ENCODE peak calls at places on chromosome 17, in four cellular contexts. One of them, this sample, is unnamed.

GRCh38 chr17:77501101-77501566 is 360.4 kb downstream of the SEC14L1 start:
- DNase-seq in mesenchymal stem cell: no peak
- DNase-seq in H9: no peak
- DNase-seq in IMR-90: no peak
- DNase-seq in this sample: no peak

GRCh38 chr17:63193827-63194226 is 227.8 kb downstream of the TANC2 start:
- DNase-seq in mesenchymal stem cell: no peak
- DNase-seq in H9: no peak
- DNase-seq in IMR-90: no peak
- DNase-seq in this sample: no peak

GRCh38 chr17:82876602-82877391 is 37.0 kb upstream of the ZNF750 start:
- DNase-seq in mesenchymal stem cell: peak; percentile 84
- DNase-seq in H9: peak; percentile 69
- DNase-seq in IMR-90: peak; percentile 78
- DNase-seq in this sample: peak; percentile 57

GRCh38 chr17:6793748-6794493 is 17.9 kb downstream of the FBXO39 start:
- DNase-seq in mesenchymal stem cell: no peak
- DNase-seq in H9: no peak
- DNase-seq in IMR-90: no peak
- DNase-seq in this sample: no peak

GRCh38 chr17:13835151-13835550 is 233.4 kb upstream of the HS3ST3A1 start:
- DNase-seq in mesenchymal stem cell: no peak
- DNase-seq in H9: no peak
- DNase-seq in IMR-90: no peak
- DNase-seq in this sample: no peak

GRCh38 chr17:29567362-29568330 is 809 bp upstream of the ABHD15 start:
- DNase-seq in mesenchymal stem cell: peak; percentile 79
- DNase-seq in H9: peak; percentile 83
- DNase-seq in IMR-90: peak; percentile 25
- DNase-seq in this sample: peak; percentile 72

GRCh38 chr17:61118871-61119270 is 280.8 kb upstream of the TBX2 start:
- DNase-seq in mesenchymal stem cell: no peak
- DNase-seq in H9: no peak
- DNase-seq in IMR-90: no peak
- DNase-seq in this sample: peak; percentile 35

GRCh38 chr17:8124350-8125195 is 667 bp upstream of the HES7 start:
- DNase-seq in mesenchymal stem cell: peak; percentile 52
- DNase-seq in H9: no peak
- DNase-seq in IMR-90: peak; percentile 36
- DNase-seq in this sample: peak; percentile 45

GRCh38 chr17:76461765-76462555 is 5.4 kb upstream of the AANAT start:
- DNase-seq in mesenchymal stem cell: peak; percentile 27
- DNase-seq in H9: no peak
- DNase-seq in IMR-90: no peak
- DNase-seq in this sample: no peak

GRCh38 chr17:28480278-28480677 is 6.8 kb downstream of the SLC13A2 start:
- DNase-seq in mesenchymal stem cell: no peak
- DNase-seq in H9: no peak
- DNase-seq in IMR-90: no peak
- DNase-seq in this sample: no peak

GRCh38 chr17:48123111-48123510 is 15.5 kb downstream of the SNX11 start:
- DNase-seq in mesenchymal stem cell: no peak
- DNase-seq in H9: no peak
- DNase-seq in IMR-90: no peak
- DNase-seq in this sample: peak; percentile 37

GRCh38 chr17:16091773-16092172 is 92.1 kb downstream of the TTC19 start:
- DNase-seq in mesenchymal stem cell: no peak
- DNase-seq in H9: no peak
- DNase-seq in IMR-90: no peak
- DNase-seq in this sample: peak; percentile 63

DNA sequence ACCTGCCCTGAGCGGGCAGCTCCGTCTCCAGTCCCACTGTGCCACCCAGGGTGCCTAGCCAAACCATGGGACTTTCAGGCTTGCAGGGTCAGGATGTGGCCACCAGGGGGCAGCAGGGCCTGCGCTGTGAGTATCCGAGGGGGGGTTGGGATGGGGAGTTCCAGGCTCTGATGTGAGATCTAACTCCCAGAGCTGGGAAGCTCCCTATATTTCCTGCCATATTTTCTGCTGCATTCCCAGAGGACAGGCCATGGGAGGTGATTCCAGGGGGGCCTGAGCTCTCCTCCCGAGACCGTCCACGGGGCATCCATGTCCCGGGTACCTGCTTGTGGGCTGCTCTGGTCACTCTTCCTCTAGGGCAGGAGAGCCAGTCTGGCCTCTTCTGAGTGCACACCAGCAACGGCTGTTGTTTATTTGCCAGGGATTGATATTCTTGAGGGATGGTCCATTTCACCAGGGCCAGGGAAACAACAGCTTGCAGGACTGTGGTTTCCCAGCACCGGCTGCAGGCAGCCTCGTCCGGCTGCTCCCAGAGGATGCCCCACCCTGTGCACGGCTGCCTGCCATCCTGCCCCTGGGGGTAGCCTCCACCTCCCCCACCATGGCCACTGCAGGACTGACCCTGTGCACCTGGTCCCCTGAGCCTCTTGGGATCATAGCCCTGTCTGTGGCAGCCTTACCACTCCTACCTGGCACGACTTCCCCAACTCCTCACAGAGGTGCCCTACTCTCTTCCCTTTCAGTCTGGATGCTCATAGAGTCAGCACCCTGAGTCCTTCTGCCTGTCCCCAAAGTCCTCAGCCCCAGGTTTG is 1.2 kb downstream of the GPR142 start:
- DNase-seq in mesenchymal stem cell: peak; percentile 50
- DNase-seq in H9: peak; percentile 85
- DNase-seq in IMR-90: peak; percentile 35
- DNase-seq in this sample: peak; percentile 66
- H2BK15ac ChIP-seq in mesenchymal stem cell: no peak overlapping the region
- H2BK15ac ChIP-seq in H9: no peak overlapping the region
- H2BK15ac ChIP-seq in IMR-90: no peak overlapping the region
- H2BK15ac ChIP-seq in this sample: no peak overlapping the region

DNA sequence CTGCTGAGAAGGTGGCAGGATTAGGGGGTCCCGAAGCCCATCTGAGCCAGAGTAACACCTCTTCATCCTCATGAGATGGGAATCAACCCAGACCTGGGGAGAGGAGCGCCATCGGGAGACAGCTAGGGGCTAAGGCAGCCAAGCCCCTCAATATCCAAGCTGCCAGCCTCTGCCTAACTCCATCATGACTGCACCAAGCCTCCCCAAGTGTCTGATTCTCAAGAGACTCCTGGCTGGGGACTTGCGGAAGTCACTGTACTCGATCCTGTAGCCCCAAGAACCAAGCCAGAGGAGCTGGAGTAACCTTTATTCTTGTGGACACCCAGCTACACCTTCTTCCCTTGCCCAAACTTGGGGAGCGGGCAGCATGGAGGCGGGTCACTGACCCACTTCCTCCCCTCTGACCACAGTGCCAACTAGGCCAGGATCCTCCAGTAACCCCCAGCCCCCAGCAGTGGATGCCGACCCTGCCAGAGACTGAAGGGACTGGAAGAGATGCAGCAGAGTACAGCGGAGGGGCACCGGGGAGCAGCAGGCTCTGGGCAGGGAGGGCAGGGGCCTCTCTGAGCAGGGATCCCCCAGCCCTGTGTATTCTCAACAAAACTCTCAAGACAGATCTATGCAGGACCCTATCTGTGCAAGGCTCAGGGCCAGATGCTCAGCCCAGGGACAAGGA is 13.3 kb downstream of the HDAC5 start:
- DNase-seq in mesenchymal stem cell: no peak
- DNase-seq in H9: no peak
- DNase-seq in IMR-90: no peak
- DNase-seq in this sample: no peak
- H3K4me2 ChIP-seq in mesenchymal stem cell: peak overlapping the region; percentile 12
- H3K4me2 ChIP-seq in H9: peak overlapping the region; percentile 28
- H3K4me2 ChIP-seq in IMR-90: peak overlapping the region; percentile 78
- H3K4me2 ChIP-seq in this sample: no peak overlapping the region

GRCh38 chr17:17779015-17779611 is 57.7 kb downstream of the SREBF1 start:
- DNase-seq in mesenchymal stem cell: peak; percentile 62
- DNase-seq in H9: no peak
- DNase-seq in IMR-90: no peak
- DNase-seq in this sample: no peak
- H2BK120ac ChIP-seq in mesenchymal stem cell: no peak overlapping the region
- H2BK120ac ChIP-seq in H9: no peak overlapping the region
- H2BK120ac ChIP-seq in IMR-90: no peak overlapping the region
- H2BK120ac ChIP-seq in this sample: no peak overlapping the region

DNA sequence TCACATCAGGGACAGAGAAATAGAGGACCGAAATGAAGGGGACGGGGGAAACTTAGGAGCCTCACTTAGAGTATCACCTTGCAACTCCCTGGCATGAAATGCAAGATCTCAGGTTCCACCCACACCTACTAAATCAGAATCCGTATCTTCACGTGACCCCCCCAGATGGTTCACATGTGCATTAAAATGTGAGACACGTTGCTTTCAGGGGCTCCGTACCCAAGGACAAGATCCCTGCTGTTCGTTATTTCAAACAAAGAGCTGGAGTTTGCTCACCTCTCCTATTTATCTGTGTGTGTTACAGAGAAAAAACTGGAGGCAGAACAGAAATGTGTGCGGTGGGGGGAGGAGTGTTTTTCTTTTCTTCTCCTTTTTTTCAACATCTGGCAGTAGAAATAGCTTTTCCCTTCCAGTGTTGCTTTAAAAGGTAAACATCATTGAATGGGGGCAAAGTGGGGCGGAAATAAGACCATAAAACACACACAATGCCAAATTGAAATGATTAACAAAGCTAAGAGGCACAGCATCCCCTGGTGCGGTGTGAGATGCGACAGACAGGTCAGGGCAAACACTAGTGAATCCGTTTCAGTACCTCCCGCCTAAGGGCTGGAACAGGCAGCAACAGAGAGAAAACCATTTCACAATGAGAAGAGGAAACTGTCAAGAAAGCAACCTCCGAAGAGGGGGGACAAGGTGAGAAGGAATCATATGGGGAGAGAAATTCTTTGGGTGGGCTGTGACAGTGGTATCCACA is 145.5 kb downstream of the SOX9 start:
- DNase-seq in mesenchymal stem cell: no peak
- DNase-seq in H9: no peak
- DNase-seq in IMR-90: no peak
- DNase-seq in this sample: no peak
- H2BK15ac ChIP-seq in mesenchymal stem cell: no peak overlapping the region
- H2BK15ac ChIP-seq in H9: no peak overlapping the region
- H2BK15ac ChIP-seq in IMR-90: no peak overlapping the region
- H2BK15ac ChIP-seq in this sample: no peak overlapping the region

GRCh38 chr17:50381260-50381815 is 8.3 kb downstream of the EME1 start:
- DNase-seq in mesenchymal stem cell: no peak
- DNase-seq in H9: no peak
- DNase-seq in IMR-90: no peak
- DNase-seq in this sample: no peak

GRCh38 chr17:50380369-50381259 is 7.6 kb downstream of the EME1 start:
- DNase-seq in mesenchymal stem cell: no peak
- DNase-seq in H9: no peak
- DNase-seq in IMR-90: no peak
- DNase-seq in this sample: peak; percentile 20

GRCh38 chr17:50382931-50383330 is 9.9 kb downstream of the EME1 start:
- DNase-seq in mesenchymal stem cell: no peak
- DNase-seq in H9: no peak
- DNase-seq in IMR-90: no peak
- DNase-seq in this sample: no peak

GRCh38 chr17:50379733-50380132 is 6.7 kb downstream of the EME1 start:
- DNase-seq in mesenchymal stem cell: no peak
- DNase-seq in H9: no peak
- DNase-seq in IMR-90: no peak
- DNase-seq in this sample: no peak

DNA sequence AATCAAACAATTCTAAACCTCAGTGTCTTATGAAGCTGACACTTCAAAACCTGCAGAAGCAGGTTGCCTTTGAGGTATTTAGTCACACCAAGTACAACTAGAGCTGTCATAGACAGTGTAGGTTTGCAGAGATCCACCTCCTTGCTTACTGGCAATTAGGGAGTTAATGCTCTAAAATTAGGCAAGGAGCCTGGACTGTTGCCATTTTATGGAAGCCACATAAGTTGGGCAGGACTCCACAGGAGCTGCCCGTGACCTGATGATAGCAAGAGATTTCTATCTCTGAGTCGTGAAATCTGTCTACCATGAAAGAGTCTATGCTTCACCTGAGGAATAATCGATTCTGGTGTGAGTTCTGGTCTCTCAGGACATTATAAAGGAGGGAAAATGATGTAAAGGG is 8.9 kb downstream of the EME1 start:
- DNase-seq in mesenchymal stem cell: no peak
- DNase-seq in H9: no peak
- DNase-seq in IMR-90: no peak
- DNase-seq in this sample: no peak
- H3K4me2 ChIP-seq in mesenchymal stem cell: no peak overlapping the region
- H3K4me2 ChIP-seq in H9: no peak overlapping the region
- H3K4me2 ChIP-seq in IMR-90: no peak overlapping the region
- H3K4me2 ChIP-seq in this sample: no peak overlapping the region

GRCh38 chr17:34961093-34961911 is at the start of the genes CCT6B and ZNF830:
- DNase-seq in mesenchymal stem cell: peak; percentile 97
- DNase-seq in H9: peak; percentile 95
- DNase-seq in IMR-90: peak; percentile 95
- DNase-seq in this sample: peak; percentile 98
- H2BK120ac ChIP-seq in mesenchymal stem cell: no peak within 1 kb of the TSS
- H2BK120ac ChIP-seq in H9: peak within 1 kb of the TSS; percentile 52
- H2BK120ac ChIP-seq in IMR-90: peak within 1 kb of the TSS; percentile 53
- H2BK120ac ChIP-seq in this sample: no peak within 1 kb of the TSS

GRCh38 chr17:81480140-81480917 is 32.3 kb downstream of the ACTG1 start:
- DNase-seq in mesenchymal stem cell: peak; percentile 62
- DNase-seq in H9: no peak
- DNase-seq in IMR-90: peak; percentile 76
- DNase-seq in this sample: no peak

GRCh38 chr17:81483085-81483861 is 29.3 kb downstream of the ACTG1 start:
- DNase-seq in mesenchymal stem cell: peak; percentile 56
- DNase-seq in H9: peak; percentile 69
- DNase-seq in IMR-90: no peak
- DNase-seq in this sample: no peak

GRCh38 chr17:81482673-81483072 is 29.9 kb downstream of the ACTG1 start:
- DNase-seq in mesenchymal stem cell: no peak
- DNase-seq in H9: no peak
- DNase-seq in IMR-90: no peak
- DNase-seq in this sample: no peak

GRCh38 chr17:81481011-81481799 is 31.4 kb downstream of the ACTG1 start:
- DNase-seq in mesenchymal stem cell: no peak
- DNase-seq in H9: peak; percentile 76
- DNase-seq in IMR-90: peak; percentile 46
- DNase-seq in this sample: peak; percentile 58

GRCh38 chr17:81481815-81482505 is 30.6 kb downstream of the ACTG1 start:
- DNase-seq in mesenchymal stem cell: no peak
- DNase-seq in H9: no peak
- DNase-seq in IMR-90: no peak
- DNase-seq in this sample: no peak
- H2BK15ac ChIP-seq in mesenchymal stem cell: peak overlapping the region; percentile 71
- H2BK15ac ChIP-seq in H9: no peak overlapping the region
- H2BK15ac ChIP-seq in IMR-90: no peak overlapping the region
- H2BK15ac ChIP-seq in this sample: no peak overlapping the region

This sample was measured in mesendoderm.